ENCODE peak calls at places on chromosomes 7 and 10, in nine cellular contexts. L is K562; M is activated CD4-positive, alpha-beta T cell treated with anti-CD3 and anti-CD28 coated beads, Interleukin-2, amount 50 U/mL, for 24 hours; H is stimulated activated CD4-positive, alpha-beta T cell treated with anti-CD3 and anti-CD28 coated beads, TNF-alpha, amount 100 ng/mL, for 24 hours; Z is caudate nucleus; V is H7; S is LNCaP clone FGC; I is T-helper 9 cell; R is substantia nigra. K is an unnamed sample.
A peak's percentile ranks its signal among the peaks of the same experiment; 100 is the strongest.

GRCh38 chr7:151717415-151717814 is 159.5 kb downstream of the PRKAG2 start:
- DNase-seq in H (no peak), Z (no peak), M (no peak), L (no peak), V (no peak), I (no peak), R (no peak), S (no peak), K (no peak)

GRCh38 chr7:52163311-52163710 is 846.7 kb upstream of the COBL start:
- DNase-seq in H (no peak), Z (no peak), V (no peak), M (no peak), R (no peak), S (no peak), L (no peak), I (no peak), K (no peak)

GRCh38 chr7:22137026-22137425 is 191.3 kb upstream of the CDCA7L start:
- DNase-seq in R (no peak), I (no peak), L (no peak), M (no peak), S (no peak), H (no peak), Z (no peak), V (no peak), K (no peak)

GRCh38 chr7:1020849-1021251 is 23.5 kb upstream of the GPR146 start:
- DNase-seq in I (no peak), Z (no peak), L (peak; percentile 26), H (no peak), S (no peak), M (no peak), V (no peak), R (no peak), K (no peak)

GRCh38 chr7:88546808-88547207 is 212.7 kb upstream of the ZNF804B start:
- DNase-seq in Z (no peak), M (no peak), S (no peak), I (no peak), L (peak; percentile 85), R (peak; percentile 2), H (no peak), V (peak; percentile 24), K (peak; percentile 12)

GRCh38 chr7:74318043-74318442 is 28.8 kb downstream of the CLIP2 start:
- DNase-seq in R (no peak), M (no peak), S (no peak), H (no peak), L (no peak), Z (no peak), V (no peak), I (no peak), K (no peak)

GRCh38 chr10:17235136-17235535 is 7.1 kb downstream of the VIM start:
- DNase-seq in V (no peak), H (no peak), R (no peak), S (no peak), M (no peak), I (no peak), L (peak; percentile 42), Z (no peak), K (no peak)

GRCh38 chr10:61792921-61793320 is 108.6 kb upstream of the ARID5B start:
- DNase-seq in V (no peak), Z (no peak), H (no peak), I (no peak), R (no peak), L (no peak), M (no peak), S (no peak), K (no peak)

GRCh38 chr10:60031664-60032063 is 125.3 kb upstream of the CCDC6 start:
- DNase-seq in R (no peak), V (no peak), I (no peak), L (no peak), M (no peak), S (no peak), Z (no peak), H (no peak), K (peak; percentile 31)

GRCh38 chr10:58820862-58821559 is 308.3 kb downstream of the BICC1 start:
- DNase-seq in Z (no peak), H (no peak), L (no peak), V (no peak), S (no peak), I (no peak), R (no peak), M (no peak), K (no peak)

K was measured in tibial nerve.